ENCODE peak calls at places on chromosomes 11 and 22, in four cellular contexts. One of them, this sample, is unnamed.

GRCh38 chr22:34897126-34897525 is 168.8 kb upstream of the ISX start:
- DNase-seq in ELR: no peak
- DNase-seq in ACHN: no peak
- DNase-seq in NCI-H2029: no peak
- DNase-seq in this sample: no peak

GRCh38 chr11:8033312-8033715 is 46.2 kb downstream of the EIF3F start:
- DNase-seq in ACHN: peak; percentile 59
- DNase-seq in NCI-H2029: peak; percentile 40
- DNase-seq in ELR: peak; percentile 82
- DNase-seq in this sample: peak; percentile 64

GRCh38 chr11:92387882-92388281 is 163.3 kb downstream of the FAT3 start:
- DNase-seq in NCI-H2029: no peak
- DNase-seq in ACHN: no peak
- DNase-seq in ELR: no peak
- DNase-seq in this sample: no peak

GRCh38 chr22:42438293-42438650 is 6.1 kb upstream of the NFAM1 start:
- DNase-seq in NCI-H2029: no peak
- DNase-seq in ELR: no peak
- DNase-seq in ACHN: peak; percentile 10
- DNase-seq in this sample: no peak

GRCh38 chr22:29055192-29055830 is 6.3 kb downstream of the C22orf31 start:
- DNase-seq in ACHN: no peak
- DNase-seq in ELR: no peak
- DNase-seq in NCI-H2029: no peak
- DNase-seq in this sample: no peak

GRCh38 chr22:27270818-27271510 is 530.6 kb downstream of the MN1 start:
- DNase-seq in ACHN: no peak
- DNase-seq in ELR: no peak
- DNase-seq in NCI-H2029: no peak
- DNase-seq in this sample: no peak

GRCh38 chr22:49999063-49999900 is 13.3 kb downstream of the IL17REL start:
- DNase-seq in ELR: no peak
- DNase-seq in NCI-H2029: no peak
- DNase-seq in ACHN: no peak
- DNase-seq in this sample: peak; percentile 23

GRCh38 chr11:69490516-69490915 is 9.1 kb downstream of the LINC01488 start:
- DNase-seq in NCI-H2029: no peak
- DNase-seq in ELR: no peak
- DNase-seq in ACHN: no peak
- DNase-seq in this sample: no peak

GRCh38 chr22:42080287-42080686 is 787 bp downstream of the SMDT1 start:
- DNase-seq in ACHN: peak; percentile 33
- DNase-seq in ELR: peak; percentile 52
- DNase-seq in NCI-H2029: no peak
- DNase-seq in this sample: peak; percentile 28

GRCh38 chr11:8870461-8871282 is 40.3 kb upstream of the AKIP1 start:
- DNase-seq in ACHN: peak; percentile 60
- DNase-seq in ELR: peak; percentile 69
- DNase-seq in NCI-H2029: peak; percentile 49
- DNase-seq in this sample: peak; percentile 85

GRCh38 chr11:44728491-44728910 is 1.7 kb downstream of the TSPAN18 start:
- DNase-seq in NCI-H2029: no peak
- DNase-seq in ACHN: no peak
- DNase-seq in ELR: no peak
- DNase-seq in this sample: no peak

GRCh38 chr11:1235615-1236315 is 12.9 kb downstream of the MUC5B start:
- DNase-seq in NCI-H2029: no peak
- DNase-seq in ACHN: no peak
- DNase-seq in ELR: no peak
- DNase-seq in this sample: no peak

GRCh38 chr11:130426223-130427048 is 2.0 kb downstream of the ADAMTS8 start:
- DNase-seq in ACHN: no peak
- DNase-seq in ELR: no peak
- DNase-seq in NCI-H2029: no peak
- DNase-seq in this sample: no peak

GRCh38 chr11:70112017-70112434 is 33.9 kb downstream of the ANO1 start:
- DNase-seq in ACHN: no peak
- DNase-seq in NCI-H2029: no peak
- DNase-seq in ELR: no peak
- DNase-seq in this sample: no peak

GRCh38 chr11:101555366-101555765 is 28.4 kb downstream of the TRPC6 start:
- DNase-seq in ACHN: no peak
- DNase-seq in NCI-H2029: no peak
- DNase-seq in ELR: peak; percentile 1
- DNase-seq in this sample: no peak

GRCh38 chr22:50627452-50627913 is 469 bp downstream of the ARSA start:
- DNase-seq in ACHN: no peak
- DNase-seq in ELR: peak; percentile 39
- DNase-seq in NCI-H2029: no peak
- DNase-seq in this sample: peak; percentile 23

GRCh38 chr22:29480512-29481264 is 670 bp downstream of the NEFH start:
- DNase-seq in ELR: no peak
- DNase-seq in NCI-H2029: no peak
- DNase-seq in ACHN: no peak
- DNase-seq in this sample: peak; percentile 73

This sample was measured in epithelial cell of esophagus.